ENCODE peak calls at places on chromosomes 13 and 19, in seven cellular contexts. E is mucosa of descending colon, B is psoas muscle, O is heart right ventricle, X is endothelial cell, F is fibroblast of the aortic adventitia, T is cardiac muscle cell. Q is an unnamed sample.

GRCh38 chr13:44868397-44868796 is 120.9 kb downstream of the NUFIP1 start:
- DNase-seq in E (no peak), B (no peak), O (no peak), X (no peak), F (no peak), T (no peak), Q (no peak)

GRCh38 chr13:20711301-20712044 is 8.0 kb downstream of the IL17D start:
- DNase-seq in E (no peak), B (no peak), O (no peak), X (no peak), F (no peak), T (peak; percentile 11), Q (no peak)

GRCh38 chr19:56725829-56726424 is 54.4 kb upstream of the ZNF835 start:
- DNase-seq in E (no peak), B (no peak), O (no peak), X (no peak), F (no peak), T (peak; percentile 2), Q (no peak)

GRCh38 chr13:31221057-31221456 is 21.3 kb downstream of the B3GLCT start:
- DNase-seq in E (no peak), B (no peak), O (no peak), X (no peak), F (no peak), T (no peak), Q (no peak)

GRCh38 chr19:13100031-13100588 is 2.5 kb downstream of the LYL1 start:
- DNase-seq in E (peak; percentile 25), B (no peak), O (no peak), X (no peak), F (no peak), T (no peak), Q (no peak)

GRCh38 chr19:34994643-34995471 is 5.3 kb upstream of the GRAMD1A start:
- DNase-seq in E (peak; percentile 80), B (no peak), O (peak; percentile 56), X (no peak), F (peak; percentile 27), T (no peak), Q (no peak)

GRCh38 chr19:16325671-16326400 is 1.2 kb downstream of the KLF2 start:
- DNase-seq in E (no peak), B (peak; percentile 49), O (no peak), X (no peak), F (peak; percentile 46), T (peak; percentile 52), Q (peak; percentile 38)

GRCh38 chr13:47033216-47033615 is 136.4 kb upstream of the HTR2A start:
- DNase-seq in E (no peak), B (no peak), O (no peak), X (no peak), F (peak; percentile 67), T (peak; percentile 45), Q (no peak)

GRCh38 chr19:15015946-15016542 is 33.2 kb upstream of the CASP14 start:
- DNase-seq in E (peak; percentile 20), B (no peak), O (no peak), X (peak; percentile 61), F (no peak), T (peak; percentile 36), Q (no peak)

GRCh38 chr13:44311011-44311481 is 62.6 kb upstream of the SERP2 start:
- DNase-seq in E (no peak), B (peak; percentile 39), O (no peak), X (no peak), F (peak; percentile 65), T (peak; percentile 42), Q (no peak)

GRCh38 chr19:51931921-51932320 is 4.6 kb downstream of the ZNF613 start:
- DNase-seq in E (no peak), B (no peak), O (no peak), X (no peak), F (no peak), T (no peak), Q (no peak)
- TF ChIP-seq CTCF in E (no peak), B (no peak), O (no peak), X (no peak), F (no peak), T (no peak), Q (no peak)

GRCh38 chr13:95191821-95192220 is 109.4 kb downstream of the ABCC4 start:
- DNase-seq in E (peak; percentile 91), B (peak; percentile 72), O (peak; percentile 56), X (peak; percentile 93), F (peak; percentile 82), T (peak; percentile 89), Q (peak; percentile 85)
- TF ChIP-seq CTCF in E (peak; percentile 82), B (peak; percentile 86), O (peak; percentile 82), X (peak; percentile 84), F (peak; percentile 94), T (peak; percentile 97), Q (peak; percentile 96)

DNA sequence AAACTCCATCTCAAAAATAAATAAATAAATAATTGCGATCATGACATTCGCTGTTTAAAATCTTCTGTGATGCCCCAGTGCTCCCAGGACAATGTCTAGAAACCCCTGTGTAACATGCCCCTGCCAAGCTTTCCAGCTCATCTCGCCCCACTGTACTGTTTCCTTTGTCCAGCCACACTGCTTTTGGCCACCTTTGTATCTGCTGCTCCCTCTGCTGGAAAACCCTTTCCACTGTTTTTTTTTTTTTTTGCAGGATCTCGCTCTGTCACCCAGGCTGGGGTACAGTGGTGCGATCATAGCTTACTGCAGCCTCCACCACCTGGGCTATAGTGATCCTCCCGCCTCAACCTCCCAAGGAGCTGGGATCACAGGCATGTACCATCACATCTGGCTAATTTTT is 7.5 kb downstream of the PLAUR start:
- DNase-seq in E (no peak), B (no peak), O (no peak), X (no peak), F (no peak), T (peak; percentile 38), Q (no peak)
- TF ChIP-seq CTCF in E (no peak), B (no peak), O (no peak), X (peak; percentile 29), F (peak; percentile 45), T (peak; percentile 51), Q (peak; percentile 53)

GRCh38 chr13:35836476-35836875 is 294.7 kb downstream of the DCLK1 start:
- DNase-seq in E (no peak), B (no peak), O (no peak), X (no peak), F (no peak), T (no peak), Q (no peak)

GRCh38 chr13:35838356-35838755 is 292.8 kb downstream of the DCLK1 start:
- DNase-seq in E (no peak), B (no peak), O (no peak), X (no peak), F (peak; percentile 95), T (peak; percentile 78), Q (no peak)

GRCh38 chr13:35839746-35840273 is 291.4 kb downstream of the DCLK1 start:
- DNase-seq in E (no peak), B (no peak), O (peak; percentile 24), X (no peak), F (no peak), T (no peak), Q (no peak)

GRCh38 chr13:35840991-35841604 is 290.1 kb downstream of the DCLK1 start:
- DNase-seq in E (no peak), B (no peak), O (no peak), X (no peak), F (no peak), T (no peak), Q (no peak)
- TF ChIP-seq CTCF in E (no peak), B (no peak), O (no peak), X (no peak), F (no peak), T (no peak), Q (no peak)

GRCh38 chr19:45078390-45079062 is 534 bp upstream of the GEMIN7 start:
- DNase-seq in E (no peak), B (no peak), O (no peak), X (no peak), F (no peak), T (no peak), Q (no peak)

GRCh38 chr19:45076851-45077730 is 813 bp upstream of the ZNF296 start:
- DNase-seq in E (peak; percentile 58), B (no peak), O (no peak), X (no peak), F (no peak), T (no peak), Q (no peak)

GRCh38 chr19:45082170-45082569 is 3.1 kb downstream of the GEMIN7 start:
- DNase-seq in E (no peak), B (no peak), O (no peak), X (no peak), F (no peak), T (no peak), Q (no peak)

GRCh38 chr19:45079911-45080469 is 930 bp downstream of the GEMIN7 start:
- DNase-seq in E (peak; percentile 57), B (no peak), O (no peak), X (no peak), F (no peak), T (no peak), Q (no peak)

DNA sequence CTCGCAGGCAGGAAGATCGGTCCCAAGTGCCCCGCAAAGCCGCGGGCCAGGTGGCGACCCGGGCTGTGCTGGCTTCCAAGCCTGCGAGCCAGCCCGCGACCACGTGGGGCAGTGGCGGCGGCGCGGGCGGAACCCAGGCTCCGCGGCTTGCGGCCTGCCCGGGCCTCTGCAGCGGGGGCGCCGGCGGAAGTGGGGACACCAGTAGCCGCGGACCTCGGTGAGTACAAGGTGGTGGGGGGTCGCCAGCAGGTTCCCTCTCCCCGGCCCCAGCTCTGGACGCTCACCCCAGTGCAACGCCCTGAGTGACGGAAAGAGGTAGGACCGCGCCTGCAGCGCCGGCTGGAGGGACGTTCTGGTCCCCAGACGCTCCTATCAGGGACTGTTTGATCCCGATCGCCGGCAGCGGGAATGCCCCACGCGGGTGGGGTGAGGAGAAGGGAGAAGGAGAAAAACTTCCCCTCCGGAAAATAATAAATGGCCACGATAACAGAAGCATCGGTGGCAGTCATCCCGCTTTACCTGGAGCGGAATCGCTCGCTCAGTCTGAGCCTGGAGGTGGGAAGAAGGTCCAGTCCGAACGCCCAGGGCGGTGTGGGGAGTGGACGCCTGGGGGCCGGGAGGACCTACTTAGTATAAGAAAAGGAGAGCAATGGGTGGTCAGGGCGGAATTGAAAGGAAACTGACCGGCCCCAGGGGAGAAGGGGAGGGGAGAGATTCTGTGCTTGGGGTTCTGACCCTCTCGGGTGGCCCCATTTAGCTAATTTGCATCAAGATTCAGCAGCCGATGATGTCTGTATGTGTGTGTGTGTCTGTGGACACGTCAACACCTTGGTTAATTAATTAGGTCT is at the start of gene GEMIN7:
- DNase-seq in E (peak; percentile 73), B (peak; percentile 84), O (peak; percentile 68), X (peak; percentile 84), F (peak; percentile 63), T (peak; percentile 82), Q (peak; percentile 79)
- TF ChIP-seq CTCF in E (no peak), B (no peak), O (peak; percentile 10), X (no peak), F (no peak), T (no peak), Q (peak; percentile 42)

Q was measured in progenitor cell of endocrine pancreas.